ENCODE peak calls at places on chromosomes 7 and 10, in ten cellular contexts. One of them, this sample, is unnamed. For H3K27me3, the result is how much of the 10 kb centered on the place peaks cover.

GRCh38 chr10:80459047-80459865 is 5.1 kb downstream of the TSPAN14 start:
- DNase-seq in heart right ventricle: peak
- DNase-seq in PC-3: no peak
- DNase-seq in CD8-positive, alpha-beta memory T cell: peak
- DNase-seq in GM23248: peak
- DNase-seq in cardiac muscle cell: peak
- DNase-seq in lower lobe of right lung: peak
- DNase-seq in IMR-90: no peak
- DNase-seq in mesenchymal stem cell: peak
- DNase-seq in mammary epithelial cell: peak
- DNase-seq in this sample: peak

GRCh38 chr7:24862461-24862860 is 105.2 kb upstream of the GSDME start:
- DNase-seq in PC-3: no peak
- DNase-seq in GM23248: no peak
- DNase-seq in cardiac muscle cell: no peak
- DNase-seq in mammary epithelial cell: no peak
- DNase-seq in IMR-90: no peak
- DNase-seq in mesenchymal stem cell: no peak
- DNase-seq in heart right ventricle: no peak
- DNase-seq in lower lobe of right lung: no peak
- DNase-seq in CD8-positive, alpha-beta memory T cell: no peak
- DNase-seq in this sample: no peak

GRCh38 chr7:79452032-79452494 is 1.4 kb downstream of the MAGI2 start:
- DNase-seq in PC-3: no peak
- DNase-seq in cardiac muscle cell: peak
- DNase-seq in heart right ventricle: peak
- DNase-seq in CD8-positive, alpha-beta memory T cell: peak
- DNase-seq in mesenchymal stem cell: peak
- DNase-seq in mammary epithelial cell: peak
- DNase-seq in lower lobe of right lung: peak
- DNase-seq in IMR-90: peak
- DNase-seq in GM23248: peak
- DNase-seq in this sample: no peak

GRCh38 chr10:103820101-103821062 is 35.0 kb downstream of the SH3PXD2A start:
- DNase-seq in CD8-positive, alpha-beta memory T cell: no peak
- DNase-seq in GM23248: peak
- DNase-seq in IMR-90: peak
- DNase-seq in heart right ventricle: peak
- DNase-seq in lower lobe of right lung: peak
- DNase-seq in mesenchymal stem cell: no peak
- DNase-seq in mammary epithelial cell: no peak
- DNase-seq in cardiac muscle cell: peak
- DNase-seq in PC-3: no peak
- DNase-seq in this sample: no peak

GRCh38 chr7:101629171-101629570 is at the start of gene MYL10:
- DNase-seq in PC-3: no peak
- DNase-seq in IMR-90: no peak
- DNase-seq in cardiac muscle cell: no peak
- DNase-seq in CD8-positive, alpha-beta memory T cell: no peak
- DNase-seq in lower lobe of right lung: no peak
- DNase-seq in GM23248: no peak
- DNase-seq in mammary epithelial cell: no peak
- DNase-seq in heart right ventricle: no peak
- DNase-seq in mesenchymal stem cell: no peak
- DNase-seq in this sample: no peak

GRCh38 chr10:104614245-104614831 is 26.8 kb upstream of the SORCS3 start:
- DNase-seq in GM23248: peak
- DNase-seq in PC-3: peak
- DNase-seq in cardiac muscle cell: peak
- DNase-seq in IMR-90: peak
- DNase-seq in mammary epithelial cell: peak
- DNase-seq in mesenchymal stem cell: no peak
- DNase-seq in CD8-positive, alpha-beta memory T cell: no peak
- DNase-seq in lower lobe of right lung: no peak
- DNase-seq in heart right ventricle: no peak
- DNase-seq in this sample: no peak

GRCh38 chr10:102776779-102777417 is 33.1 kb downstream of the WBP1L start:
- DNase-seq in IMR-90: peak
- DNase-seq in lower lobe of right lung: peak
- DNase-seq in CD8-positive, alpha-beta memory T cell: no peak
- DNase-seq in cardiac muscle cell: peak
- DNase-seq in heart right ventricle: peak
- DNase-seq in GM23248: peak
- DNase-seq in mesenchymal stem cell: peak
- DNase-seq in mammary epithelial cell: peak
- DNase-seq in PC-3: no peak
- DNase-seq in this sample: no peak

GRCh38 chr7:11486271-11486670 is 345.7 kb downstream of the THSD7A start:
- DNase-seq in mammary epithelial cell: no peak
- DNase-seq in heart right ventricle: no peak
- DNase-seq in cardiac muscle cell: peak
- DNase-seq in lower lobe of right lung: no peak
- DNase-seq in PC-3: peak
- DNase-seq in mesenchymal stem cell: no peak
- DNase-seq in CD8-positive, alpha-beta memory T cell: no peak
- DNase-seq in GM23248: peak
- DNase-seq in IMR-90: no peak
- DNase-seq in this sample: no peak

GRCh38 chr7:16492513-16493062 is 27.1 kb upstream of the SOSTDC1 start:
- DNase-seq in mammary epithelial cell: peak
- DNase-seq in PC-3: peak
- DNase-seq in mesenchymal stem cell: peak
- DNase-seq in lower lobe of right lung: no peak
- DNase-seq in IMR-90: peak
- DNase-seq in cardiac muscle cell: peak
- DNase-seq in heart right ventricle: no peak
- DNase-seq in GM23248: no peak
- DNase-seq in CD8-positive, alpha-beta memory T cell: no peak
- DNase-seq in this sample: no peak

GRCh38 chr7:74474271-74474865 is 20.7 kb downstream of the GTF2IRD1 start:
- DNase-seq in mammary epithelial cell: no peak
- DNase-seq in cardiac muscle cell: no peak
- DNase-seq in heart right ventricle: no peak
- DNase-seq in GM23248: peak
- DNase-seq in mesenchymal stem cell: no peak
- DNase-seq in IMR-90: peak
- DNase-seq in CD8-positive, alpha-beta memory T cell: no peak
- DNase-seq in PC-3: peak
- DNase-seq in lower lobe of right lung: no peak
- DNase-seq in this sample: no peak

GRCh38 chr10:13397052-13397451 is 49.0 kb upstream of the SEPHS1 start:
- DNase-seq in CD8-positive, alpha-beta memory T cell: no peak
- DNase-seq in cardiac muscle cell: no peak
- DNase-seq in lower lobe of right lung: no peak
- DNase-seq in heart right ventricle: no peak
- DNase-seq in mesenchymal stem cell: no peak
- DNase-seq in PC-3: no peak
- DNase-seq in IMR-90: no peak
- DNase-seq in mammary epithelial cell: no peak
- DNase-seq in GM23248: no peak
- DNase-seq in this sample: no peak

GRCh38 chr7:73812996-73813395 is 17.8 kb upstream of the CLDN4 start:
- DNase-seq in IMR-90: peak
- DNase-seq in mammary epithelial cell: no peak
- DNase-seq in lower lobe of right lung: no peak
- DNase-seq in mesenchymal stem cell: no peak
- DNase-seq in PC-3: no peak
- DNase-seq in GM23248: no peak
- DNase-seq in heart right ventricle: no peak
- DNase-seq in cardiac muscle cell: no peak
- DNase-seq in CD8-positive, alpha-beta memory T cell: no peak
- DNase-seq in this sample: no peak

DNA sequence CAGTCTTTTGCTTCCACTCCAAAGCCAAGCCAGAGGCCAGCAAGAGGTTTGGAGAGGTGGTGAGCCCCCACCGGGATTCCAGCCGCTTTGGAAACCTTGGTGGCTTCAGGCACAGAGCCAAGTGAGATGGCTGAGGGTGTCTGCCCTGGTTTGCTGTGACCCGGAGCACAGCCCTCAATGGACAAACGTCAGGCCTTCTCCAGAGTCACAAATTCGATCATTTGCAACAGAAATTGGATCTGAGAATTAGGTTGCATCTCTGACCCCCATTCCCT is 885 bp upstream of the NKX1-2 start:
- DNase-seq in mammary epithelial cell: no peak
- DNase-seq in mesenchymal stem cell: no peak
- DNase-seq in heart right ventricle: no peak
- DNase-seq in GM23248: no peak
- DNase-seq in PC-3: no peak
- DNase-seq in lower lobe of right lung: no peak
- DNase-seq in CD8-positive, alpha-beta memory T cell: no peak
- DNase-seq in cardiac muscle cell: no peak
- DNase-seq in IMR-90: no peak
- DNase-seq in this sample: no peak
- H3K27me3 ChIP-seq in mammary epithelial cell: under half
- H3K27me3 ChIP-seq in mesenchymal stem cell: half or more
- H3K27me3 ChIP-seq in heart right ventricle: half or more
- H3K27me3 ChIP-seq in GM23248: half or more
- H3K27me3 ChIP-seq in PC-3: under half
- H3K27me3 ChIP-seq in lower lobe of right lung: half or more
- H3K27me3 ChIP-seq in CD8-positive, alpha-beta memory T cell: under half
- H3K27me3 ChIP-seq in cardiac muscle cell: half or more
- H3K27me3 ChIP-seq in IMR-90: half or more
- H3K27me3 ChIP-seq in this sample: under half

GRCh38 chr7:29147821-29148220 is 1.5 kb upstream of the CPVL start:
- DNase-seq in CD8-positive, alpha-beta memory T cell: no peak
- DNase-seq in GM23248: no peak
- DNase-seq in lower lobe of right lung: no peak
- DNase-seq in mesenchymal stem cell: no peak
- DNase-seq in cardiac muscle cell: no peak
- DNase-seq in heart right ventricle: peak
- DNase-seq in mammary epithelial cell: no peak
- DNase-seq in PC-3: no peak
- DNase-seq in IMR-90: no peak
- DNase-seq in this sample: no peak
- H3K27me3 ChIP-seq in CD8-positive, alpha-beta memory T cell: under half
- H3K27me3 ChIP-seq in GM23248: half or more
- H3K27me3 ChIP-seq in lower lobe of right lung: under half
- H3K27me3 ChIP-seq in mesenchymal stem cell: half or more
- H3K27me3 ChIP-seq in cardiac muscle cell: under half
- H3K27me3 ChIP-seq in heart right ventricle: under half
- H3K27me3 ChIP-seq in mammary epithelial cell: under half
- H3K27me3 ChIP-seq in PC-3: under half
- H3K27me3 ChIP-seq in IMR-90: under half
- H3K27me3 ChIP-seq in this sample: under half

GRCh38 chr10:92690211-92691041 is 671 bp downstream of the HHEX start:
- DNase-seq in CD8-positive, alpha-beta memory T cell: peak
- DNase-seq in heart right ventricle: peak
- DNase-seq in mammary epithelial cell: peak
- DNase-seq in PC-3: peak
- DNase-seq in cardiac muscle cell: peak
- DNase-seq in IMR-90: peak
- DNase-seq in GM23248: peak
- DNase-seq in mesenchymal stem cell: peak
- DNase-seq in lower lobe of right lung: peak
- DNase-seq in this sample: peak

GRCh38 chr10:92688573-92688926 is 1.2 kb upstream of the HHEX start:
- DNase-seq in GM23248: no peak
- DNase-seq in mesenchymal stem cell: no peak
- DNase-seq in PC-3: no peak
- DNase-seq in lower lobe of right lung: no peak
- DNase-seq in cardiac muscle cell: no peak
- DNase-seq in mammary epithelial cell: no peak
- DNase-seq in IMR-90: no peak
- DNase-seq in CD8-positive, alpha-beta memory T cell: no peak
- DNase-seq in heart right ventricle: no peak
- DNase-seq in this sample: no peak

GRCh38 chr10:92688927-92689662 is 660 bp upstream of the HHEX start:
- DNase-seq in PC-3: peak
- DNase-seq in lower lobe of right lung: no peak
- DNase-seq in mesenchymal stem cell: peak
- DNase-seq in CD8-positive, alpha-beta memory T cell: no peak
- DNase-seq in mammary epithelial cell: no peak
- DNase-seq in heart right ventricle: peak
- DNase-seq in cardiac muscle cell: peak
- DNase-seq in GM23248: peak
- DNase-seq in IMR-90: peak
- DNase-seq in this sample: peak

GRCh38 chr10:92691042-92691590 is 1.4 kb downstream of the HHEX start:
- DNase-seq in mammary epithelial cell: no peak
- DNase-seq in heart right ventricle: no peak
- DNase-seq in cardiac muscle cell: no peak
- DNase-seq in mesenchymal stem cell: peak
- DNase-seq in IMR-90: no peak
- DNase-seq in GM23248: no peak
- DNase-seq in PC-3: no peak
- DNase-seq in CD8-positive, alpha-beta memory T cell: no peak
- DNase-seq in lower lobe of right lung: peak
- DNase-seq in this sample: peak

DNA sequence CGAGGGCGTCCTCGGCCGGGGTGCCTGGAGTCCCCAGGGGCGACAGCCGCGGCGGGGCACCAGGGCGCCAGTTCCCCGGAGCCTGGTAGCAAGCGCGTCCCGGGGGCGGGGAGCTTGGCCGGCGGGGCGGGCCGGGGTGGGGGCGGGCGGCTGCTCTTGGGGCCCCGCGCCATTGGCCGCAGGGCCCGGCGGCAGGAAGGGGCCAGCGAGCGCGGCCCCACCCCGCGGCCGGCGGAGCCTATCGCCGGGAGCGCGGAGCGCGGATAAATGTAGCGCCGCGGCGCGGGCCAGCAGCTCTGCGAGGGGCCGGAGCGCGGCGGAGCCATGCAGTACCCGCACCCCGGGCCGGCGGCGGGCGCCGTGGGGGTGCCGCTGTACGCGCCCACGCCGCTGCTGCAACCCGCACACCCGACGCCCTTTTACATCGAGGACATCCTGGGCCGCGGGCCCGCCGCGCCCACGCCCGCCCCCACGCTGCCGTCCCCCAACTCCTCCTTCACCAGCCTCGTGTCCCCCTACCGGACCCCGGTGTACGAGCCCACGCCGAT is at the start of gene HHEX:
- DNase-seq in GM23248: peak
- DNase-seq in mammary epithelial cell: peak
- DNase-seq in IMR-90: peak
- DNase-seq in heart right ventricle: peak
- DNase-seq in mesenchymal stem cell: peak
- DNase-seq in lower lobe of right lung: peak
- DNase-seq in cardiac muscle cell: peak
- DNase-seq in CD8-positive, alpha-beta memory T cell: peak
- DNase-seq in PC-3: peak
- DNase-seq in this sample: peak
- H3K27me3 ChIP-seq in GM23248: under half
- H3K27me3 ChIP-seq in mammary epithelial cell: under half
- H3K27me3 ChIP-seq in IMR-90: under half
- H3K27me3 ChIP-seq in heart right ventricle: half or more
- H3K27me3 ChIP-seq in mesenchymal stem cell: half or more
- H3K27me3 ChIP-seq in lower lobe of right lung: under half
- H3K27me3 ChIP-seq in cardiac muscle cell: half or more
- H3K27me3 ChIP-seq in CD8-positive, alpha-beta memory T cell: under half
- H3K27me3 ChIP-seq in PC-3: under half
- H3K27me3 ChIP-seq in this sample: under half

DNA sequence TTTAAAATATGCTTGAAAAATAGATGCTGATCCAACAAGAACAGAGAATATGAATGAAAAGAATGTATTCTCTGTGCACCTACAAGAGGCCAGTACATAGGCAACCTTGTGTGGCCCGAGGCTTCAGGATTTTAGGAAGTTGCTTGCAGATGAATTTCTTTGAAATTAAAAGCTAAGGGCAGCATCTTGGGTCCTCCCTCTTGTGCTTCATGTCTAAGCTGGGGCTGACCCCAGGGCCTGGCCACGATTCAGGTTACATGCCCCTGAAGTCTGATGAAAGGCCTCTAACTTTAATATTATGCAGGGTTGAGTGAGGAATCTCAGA is 138.9 kb downstream of the BMPER start:
- DNase-seq in lower lobe of right lung: no peak
- DNase-seq in GM23248: no peak
- DNase-seq in cardiac muscle cell: no peak
- DNase-seq in IMR-90: no peak
- DNase-seq in mesenchymal stem cell: no peak
- DNase-seq in heart right ventricle: no peak
- DNase-seq in mammary epithelial cell: no peak
- DNase-seq in PC-3: no peak
- DNase-seq in CD8-positive, alpha-beta memory T cell: no peak
- DNase-seq in this sample: no peak
- H3K27me3 ChIP-seq in lower lobe of right lung: under half
- H3K27me3 ChIP-seq in GM23248: under half
- H3K27me3 ChIP-seq in cardiac muscle cell: under half
- H3K27me3 ChIP-seq in IMR-90: under half
- H3K27me3 ChIP-seq in mesenchymal stem cell: under half
- H3K27me3 ChIP-seq in heart right ventricle: under half
- H3K27me3 ChIP-seq in mammary epithelial cell: under half
- H3K27me3 ChIP-seq in PC-3: under half
- H3K27me3 ChIP-seq in CD8-positive, alpha-beta memory T cell: under half
- H3K27me3 ChIP-seq in this sample: under half

This sample was measured in GM06990.